ENCODE peak calls at places on chromosome 6, in ten cellular contexts. J is A549, E is mammary epithelial cell, W is keratinocyte, X is H9, L is neural progenitor cell, F is mesenchymal stem cell, V is neuronal stem cell, U is mesendoderm, O is fibroblast of lung. Z is an unnamed sample.

GRCh38 chr6:104766601-104767000 is 93.1 kb downstream of the HACE1 start:
- DNase-seq in V (no peak), W (no peak), E (no peak), X (no peak), O (no peak), F (no peak), L (no peak), U (no peak), J (no peak), Z (no peak)

GRCh38 chr6:111979633-111980032 is 74.3 kb upstream of the CCN6 start:
- DNase-seq in W (no peak), E (no peak), V (no peak), L (no peak), O (no peak), J (no peak), U (no peak), X (no peak), F (no peak), Z (no peak)

GRCh38 chr6:37696841-37697735 is 595 bp downstream of the MDGA1 start:
- DNase-seq in O (no peak), F (peak), W (no peak), J (no peak), L (peak), U (no peak), X (no peak), V (no peak), E (peak), Z (peak)

GRCh38 chr6:53539561-53539960 is 5.3 kb downstream of the GCLC start:
- DNase-seq in U (no peak), F (no peak), X (no peak), J (no peak), W (no peak), O (no peak), E (no peak), L (no peak), V (no peak), Z (no peak)

GRCh38 chr6:33977606-33978438 is 168.1 kb downstream of the GRM4 start:
- DNase-seq in J (no peak), V (no peak), X (peak), E (no peak), U (no peak), F (no peak), O (no peak), L (no peak), W (no peak), Z (no peak)

GRCh38 chr6:34149831-34150400 is 4.0 kb upstream of the GRM4 start:
- DNase-seq in O (no peak), U (no peak), X (peak), L (peak), E (no peak), J (no peak), V (no peak), W (no peak), F (no peak), Z (no peak)

GRCh38 chr6:143441680-143442359 is 8.7 kb downstream of the ADAT2 start:
- DNase-seq in W (no peak), L (no peak), X (no peak), O (peak), V (no peak), E (peak), U (no peak), F (no peak), J (no peak), Z (no peak)

GRCh38 chr6:158655569-158656450 is 6.0 kb downstream of the SYTL3 start:
- DNase-seq in X (no peak), W (no peak), L (no peak), E (no peak), J (no peak), U (no peak), O (no peak), F (peak), V (no peak), Z (no peak)

GRCh38 chr6:21331221-21331620 is 262.3 kb upstream of the SOX4 start:
- DNase-seq in V (no peak), X (no peak), L (no peak), U (no peak), O (peak), E (no peak), J (no peak), W (no peak), F (no peak), Z (no peak)

GRCh38 chr6:3286641-3287171 is 28.0 kb downstream of the PSMG4 start:
- DNase-seq in E (no peak), J (no peak), L (no peak), V (no peak), W (no peak), U (no peak), O (no peak), X (no peak), F (no peak), Z (no peak)

GRCh38 chr6:166567107-166567506 is 19.4 kb downstream of the RAMACL start:
- DNase-seq in W (peak), V (no peak), O (peak), F (peak), U (no peak), E (peak), L (no peak), X (no peak), J (no peak), Z (no peak)

GRCh38 chr6:124926435-124926834 is 35.8 kb upstream of the RNF217 start:
- DNase-seq in O (no peak), L (no peak), W (no peak), J (no peak), U (no peak), X (no peak), V (no peak), F (no peak), E (no peak), Z (no peak)

GRCh38 chr6:130406935-130407532 is 41.2 kb downstream of the TMEM200A start:
- DNase-seq in L (no peak), J (no peak), U (peak), O (no peak), F (no peak), E (no peak), V (no peak), W (no peak), X (no peak), Z (no peak)

GRCh38 chr6:115838763-115839401 is 221.8 kb downstream of the FRK start:
- DNase-seq in V (no peak), L (peak), X (peak), E (peak), F (peak), O (peak), W (no peak), U (peak), J (peak), Z (peak)

GRCh38 chr6:106146852-106147351 is 60.8 kb downstream of the PRDM1 start:
- DNase-seq in F (no peak), O (no peak), W (no peak), X (no peak), U (no peak), V (no peak), L (no peak), J (no peak), E (peak), Z (peak)
- H3K4me2 ChIP-seq in F (no peak), O (no peak), W (no peak), X (no peak), U (no peak), V (no peak), L (no peak), J (no peak), E (no peak), Z (peak)

GRCh38 chr6:136945072-136945471 is 23.0 kb downstream of the SLC35D3 start:
- DNase-seq in U (no peak), V (no peak), O (no peak), E (no peak), X (no peak), J (no peak), W (no peak), F (no peak), L (no peak), Z (no peak)
- H3K4me2 ChIP-seq in U (no peak), V (no peak), O (no peak), E (no peak), X (no peak), J (no peak), W (no peak), F (no peak), L (no peak), Z (no peak)

DNA sequence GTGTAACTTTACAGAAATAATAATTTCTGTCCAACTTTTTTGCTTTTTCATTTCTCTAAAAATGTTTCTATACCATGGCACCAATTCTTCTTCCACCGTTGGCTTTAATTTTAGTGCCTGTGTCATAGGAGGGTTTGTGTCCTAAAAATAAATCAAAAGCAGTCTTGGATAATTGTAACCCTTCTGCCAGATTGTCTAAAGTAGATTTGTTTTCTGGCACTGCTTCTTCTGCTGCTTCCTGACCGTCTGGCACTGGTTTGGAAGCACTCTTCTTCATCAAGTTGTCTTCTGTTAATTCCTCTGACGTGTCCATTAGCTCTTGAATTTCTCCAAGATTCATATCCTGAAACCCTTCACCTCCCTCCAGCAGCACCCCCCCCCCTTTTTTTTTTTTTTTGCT is 33.1 kb downstream of the SCAF8 start:
- DNase-seq in F (no peak), L (no peak), X (no peak), U (no peak), V (no peak), W (no peak), J (no peak), E (no peak), O (no peak), Z (no peak)
- H3K4me2 ChIP-seq in F (no peak), L (peak), X (no peak), U (no peak), V (no peak), W (no peak), J (no peak), E (no peak), O (no peak), Z (no peak)

GRCh38 chr6:150272264-150272975 is 96.4 kb upstream of the IYD start:
- DNase-seq in E (peak), O (no peak), U (no peak), V (no peak), X (no peak), L (no peak), J (no peak), F (no peak), W (peak), Z (no peak)
- H3K4me2 ChIP-seq in E (peak), O (no peak), U (no peak), V (no peak), X (no peak), L (no peak), J (no peak), F (no peak), W (peak), Z (no peak)